ENCODE peak calls at places on chromosomes 12 and 14, in seven cellular contexts. Z, T, I, H, C, A and Y are unnamed samples.

GRCh38 chr14:71021347-71022014 is 114.2 kb downstream of the PCNX1 start:
- DNase-seq in H (no peak), A (peak; percentile 73), C (peak; percentile 87), Z (peak; percentile 17), I (no peak), T (no peak), Y (no peak)

GRCh38 chr12:89671469-89671868 is 37.2 kb downstream of the ATP2B1 start:
- DNase-seq in A (peak; percentile 26), Z (no peak), T (no peak), H (no peak), C (peak; percentile 84), I (no peak), Y (no peak)

GRCh38 chr12:62744551-62744950 is 190.4 kb downstream of the PPM1H start:
- DNase-seq in H (no peak), C (peak; percentile 84), I (no peak), T (no peak), A (peak; percentile 96), Z (no peak), Y (no peak)

GRCh38 chr12:115075552-115076170 is 391.7 kb upstream of the TBX3 start:
- DNase-seq in A (peak; percentile 52), I (no peak), H (no peak), C (no peak), Z (no peak), T (no peak), Y (no peak)

GRCh38 chr12:62006076-62006732 is 254.0 kb upstream of the USP15 start:
- DNase-seq in H (no peak), A (peak; percentile 33), Z (peak; percentile 36), I (peak; percentile 14), C (peak; percentile 29), T (no peak), Y (no peak)

GRCh38 chr14:35229495-35230089 is 62.6 kb upstream of the PSMA6 start:
- DNase-seq in H (no peak), T (no peak), Z (peak; percentile 49), C (no peak), A (peak; percentile 18), I (peak; percentile 43), Y (no peak)

GRCh38 chr14:99790978-99791376 is 2.2 kb upstream of the EML1 start:
- DNase-seq in I (no peak), A (no peak), C (no peak), T (no peak), Z (peak; percentile 55), H (no peak), Y (no peak)

GRCh38 chr14:87457727-87458126 is 535.3 kb downstream of the GALC start:
- DNase-seq in C (no peak), T (no peak), Z (no peak), A (peak; percentile 28), I (no peak), H (no peak), Y (no peak)

GRCh38 chr14:103705524-103706284 is 9.5 kb downstream of the XRCC3 start:
- DNase-seq in A (no peak), I (no peak), Z (no peak), C (no peak), T (no peak), H (no peak), Y (no peak)

GRCh38 chr14:92923744-92924103 is 774 bp downstream of the CHGA start:
- DNase-seq in Z (no peak), H (no peak), C (no peak), A (no peak), T (no peak), I (no peak), Y (no peak)

GRCh38 chr14:34680806-34681479 is 33.5 kb downstream of the CFL2 start:
- DNase-seq in Z (no peak), H (no peak), A (no peak), T (no peak), I (no peak), C (no peak), Y (no peak)

GRCh38 chr12:79765157-79765556 is 74.4 kb upstream of the PAWR start:
- DNase-seq in I (no peak), Z (no peak), A (no peak), H (no peak), C (no peak), T (no peak), Y (no peak)

GRCh38 chr14:104864267-104865068 is 600 bp upstream of the CEP170B start:
- DNase-seq in C (no peak), T (peak; percentile 76), Z (peak; percentile 83), H (peak; percentile 59), A (no peak), I (no peak), Y (peak; percentile 67)

GRCh38 chr14:32635103-32635719 is 303.5 kb upstream of the NPAS3 start:
- DNase-seq in T (no peak), Z (peak; percentile 8), A (peak; percentile 65), I (no peak), H (no peak), C (peak; percentile 46), Y (no peak)

GRCh38 chr14:22952418-22952817 is 4.5 kb downstream of the HAUS4 start:
- DNase-seq in H (no peak), I (no peak), T (no peak), A (no peak), Z (no peak), C (no peak), Y (no peak)

GRCh38 chr14:21476526-21476924 is 234 bp downstream of the RAB2B start:
- DNase-seq in C (no peak), H (no peak), T (peak; percentile 88), A (no peak), Z (peak; percentile 85), I (peak; percentile 80), Y (no peak)

GRCh38 chr14:22572562-22573058 is 16.4 kb downstream of the DAD1 start:
- DNase-seq in T (no peak), Z (peak; percentile 32), A (peak; percentile 75), H (no peak), C (peak; percentile 36), I (no peak), Y (no peak)

GRCh38 chr14:71586131-71586893 is 345.9 kb upstream of the RGS6 start:
- DNase-seq in I (no peak), H (peak; percentile 51), Z (no peak), A (no peak), C (peak; percentile 65), T (no peak), Y (peak; percentile 42)

GRCh38 chr12:101763246-101763931 is 24.1 kb upstream of the SYCP3 start:
- DNase-seq in H (no peak), I (no peak), C (no peak), Z (no peak), A (no peak), T (no peak), Y (no peak)

GRCh38 chr14:62053188-62053587 is 291.0 kb downstream of the SNAPC1 start:
- DNase-seq in H (no peak), A (no peak), T (no peak), I (no peak), C (no peak), Z (no peak), Y (no peak)

GRCh38 chr12:122081108-122081696 is 2.6 kb downstream of the MLXIP start:
- DNase-seq in Z (peak; percentile 55), A (peak; percentile 73), H (no peak), C (peak; percentile 48), T (no peak), I (no peak), Y (no peak)

GRCh38 chr14:99001241-99001640 is 270.8 kb downstream of the BCL11B start:
- DNase-seq in I (no peak), C (no peak), Z (no peak), T (no peak), H (no peak), A (peak; percentile 10), Y (no peak)

GRCh38 chr12:103908246-103908541 is 22.0 kb upstream of the HSP90B1 start:
- DNase-seq in A (no peak), I (no peak), Z (no peak), H (no peak), T (no peak), C (no peak), Y (no peak)

GRCh38 chr12:31238764-31239387 is 87.1 kb downstream of the SINHCAF start:
- DNase-seq in T (peak; percentile 60), H (peak; percentile 25), Z (peak; percentile 77), C (peak; percentile 68), A (peak; percentile 68), I (peak; percentile 70), Y (peak; percentile 58)

GRCh38 chr14:65421201-65421981 is 8.9 kb downstream of the FUT8 start:
- DNase-seq in I (no peak), A (peak; percentile 76), T (no peak), Z (no peak), C (peak; percentile 89), H (no peak), Y (no peak)

GRCh38 chr12:131002271-131002670 is 48.6 kb downstream of the ADGRD1 start:
- DNase-seq in H (no peak), T (no peak), I (no peak), A (no peak), C (no peak), Z (no peak), Y (no peak)

GRCh38 chr12:14313379-14313778 is 52.1 kb upstream of the ATF7IP start:
- DNase-seq in Z (no peak), A (no peak), H (no peak), C (no peak), T (no peak), I (no peak), Y (no peak)

GRCh38 chr14:85607571-85608219 is 77.8 kb downstream of the FLRT2 start:
- DNase-seq in I (no peak), T (no peak), A (peak; percentile 92), H (no peak), Z (peak; percentile 75), C (peak; percentile 95), Y (no peak)